ENCODE peak calls at places on chromosome 1, in eight cellular contexts. One of them, this sample, is unnamed.

GRCh38 chr1:56330400-56331026 is 248.8 kb downstream of the PLPP3 start:
- DNase-seq in HFF-Myc: peak
- DNase-seq in heart left ventricle: no peak
- DNase-seq in fibroblast of the aortic adventitia: peak
- DNase-seq in BJ: no peak
- DNase-seq in MM.1S: peak
- DNase-seq in thyroid gland: no peak
- DNase-seq in cardiac muscle cell: peak
- DNase-seq in this sample: peak

GRCh38 chr1:13922440-13922839 is 222.5 kb downstream of the PRDM2 start:
- DNase-seq in HFF-Myc: no peak
- DNase-seq in heart left ventricle: no peak
- DNase-seq in fibroblast of the aortic adventitia: no peak
- DNase-seq in BJ: no peak
- DNase-seq in MM.1S: no peak
- DNase-seq in thyroid gland: no peak
- DNase-seq in cardiac muscle cell: no peak
- DNase-seq in this sample: no peak

GRCh38 chr1:241957692-241958494 is at the start of gene BECN2:
- DNase-seq in HFF-Myc: no peak
- DNase-seq in heart left ventricle: no peak
- DNase-seq in fibroblast of the aortic adventitia: no peak
- DNase-seq in BJ: no peak
- DNase-seq in MM.1S: no peak
- DNase-seq in thyroid gland: no peak
- DNase-seq in cardiac muscle cell: no peak
- DNase-seq in this sample: no peak

GRCh38 chr1:109385417-109385816 is 12.3 kb downstream of the SORT1 start:
- DNase-seq in HFF-Myc: no peak
- DNase-seq in heart left ventricle: peak
- DNase-seq in fibroblast of the aortic adventitia: no peak
- DNase-seq in BJ: no peak
- DNase-seq in MM.1S: no peak
- DNase-seq in thyroid gland: peak
- DNase-seq in cardiac muscle cell: peak
- DNase-seq in this sample: no peak

GRCh38 chr1:150567341-150567716 is 12.1 kb downstream of the MCL1 start:
- DNase-seq in HFF-Myc: no peak
- DNase-seq in heart left ventricle: no peak
- DNase-seq in fibroblast of the aortic adventitia: peak
- DNase-seq in BJ: no peak
- DNase-seq in MM.1S: peak
- DNase-seq in thyroid gland: peak
- DNase-seq in cardiac muscle cell: peak
- DNase-seq in this sample: peak

GRCh38 chr1:215260711-215261110 is 178.2 kb downstream of the KCNK2 start:
- DNase-seq in HFF-Myc: no peak
- DNase-seq in heart left ventricle: no peak
- DNase-seq in fibroblast of the aortic adventitia: no peak
- DNase-seq in BJ: no peak
- DNase-seq in MM.1S: no peak
- DNase-seq in thyroid gland: no peak
- DNase-seq in cardiac muscle cell: no peak
- DNase-seq in this sample: no peak

GRCh38 chr1:202202500-202203168 is 9.0 kb downstream of the LGR6 start:
- DNase-seq in HFF-Myc: no peak
- DNase-seq in heart left ventricle: peak
- DNase-seq in fibroblast of the aortic adventitia: no peak
- DNase-seq in BJ: no peak
- DNase-seq in MM.1S: no peak
- DNase-seq in thyroid gland: no peak
- DNase-seq in cardiac muscle cell: no peak
- DNase-seq in this sample: no peak

GRCh38 chr1:15352122-15352957 is 57.3 kb upstream of the EFHD2 start:
- DNase-seq in HFF-Myc: peak
- DNase-seq in heart left ventricle: no peak
- DNase-seq in fibroblast of the aortic adventitia: peak
- DNase-seq in BJ: no peak
- DNase-seq in MM.1S: no peak
- DNase-seq in thyroid gland: peak
- DNase-seq in cardiac muscle cell: peak
- DNase-seq in this sample: peak

GRCh38 chr1:11535761-11536572 is 57.0 kb downstream of the DISP3 start:
- DNase-seq in HFF-Myc: no peak
- DNase-seq in heart left ventricle: no peak
- DNase-seq in fibroblast of the aortic adventitia: no peak
- DNase-seq in BJ: no peak
- DNase-seq in MM.1S: no peak
- DNase-seq in thyroid gland: no peak
- DNase-seq in cardiac muscle cell: no peak
- DNase-seq in this sample: no peak

GRCh38 chr1:63087966-63088365 is 234.4 kb upstream of the FOXD3 start:
- DNase-seq in HFF-Myc: no peak
- DNase-seq in heart left ventricle: no peak
- DNase-seq in fibroblast of the aortic adventitia: no peak
- DNase-seq in BJ: no peak
- DNase-seq in MM.1S: no peak
- DNase-seq in thyroid gland: no peak
- DNase-seq in cardiac muscle cell: no peak
- DNase-seq in this sample: no peak

GRCh38 chr1:237879195-237879594 is 11.5 kb downstream of the ZP4 start:
- DNase-seq in HFF-Myc: no peak
- DNase-seq in heart left ventricle: no peak
- DNase-seq in fibroblast of the aortic adventitia: no peak
- DNase-seq in BJ: no peak
- DNase-seq in MM.1S: no peak
- DNase-seq in thyroid gland: no peak
- DNase-seq in cardiac muscle cell: no peak
- DNase-seq in this sample: no peak

GRCh38 chr1:53258216-53258615 is 19.9 kb upstream of the MAGOH start:
- DNase-seq in HFF-Myc: no peak
- DNase-seq in heart left ventricle: no peak
- DNase-seq in fibroblast of the aortic adventitia: no peak
- DNase-seq in BJ: no peak
- DNase-seq in MM.1S: no peak
- DNase-seq in thyroid gland: no peak
- DNase-seq in cardiac muscle cell: no peak
- DNase-seq in this sample: no peak

GRCh38 chr1:48025076-48025475 is 27.9 kb upstream of the TRABD2B start:
- DNase-seq in HFF-Myc: no peak
- DNase-seq in heart left ventricle: no peak
- DNase-seq in fibroblast of the aortic adventitia: no peak
- DNase-seq in BJ: no peak
- DNase-seq in MM.1S: no peak
- DNase-seq in thyroid gland: no peak
- DNase-seq in cardiac muscle cell: no peak
- DNase-seq in this sample: no peak

GRCh38 chr1:168726311-168726710 is 2.7 kb downstream of the DPT start:
- DNase-seq in HFF-Myc: no peak
- DNase-seq in heart left ventricle: no peak
- DNase-seq in fibroblast of the aortic adventitia: no peak
- DNase-seq in BJ: no peak
- DNase-seq in MM.1S: no peak
- DNase-seq in thyroid gland: no peak
- DNase-seq in cardiac muscle cell: no peak
- DNase-seq in this sample: no peak

GRCh38 chr1:115218034-115218405 is 120.0 kb downstream of the NGF start:
- DNase-seq in HFF-Myc: no peak
- DNase-seq in heart left ventricle: no peak
- DNase-seq in fibroblast of the aortic adventitia: no peak
- DNase-seq in BJ: no peak
- DNase-seq in MM.1S: no peak
- DNase-seq in thyroid gland: no peak
- DNase-seq in cardiac muscle cell: no peak
- DNase-seq in this sample: no peak

GRCh38 chr1:247576514-247576913 is 11.6 kb upstream of the OR2G2 start:
- DNase-seq in HFF-Myc: no peak
- DNase-seq in heart left ventricle: no peak
- DNase-seq in fibroblast of the aortic adventitia: no peak
- DNase-seq in BJ: no peak
- DNase-seq in MM.1S: peak
- DNase-seq in thyroid gland: no peak
- DNase-seq in cardiac muscle cell: no peak
- DNase-seq in this sample: peak
- TF ChIP-seq CTCF in HFF-Myc: no peak
- TF ChIP-seq CTCF in heart left ventricle: no peak
- TF ChIP-seq CTCF in fibroblast of the aortic adventitia: no peak
- TF ChIP-seq CTCF in BJ: no peak
- TF ChIP-seq CTCF in MM.1S: peak
- TF ChIP-seq CTCF in thyroid gland: no peak
- TF ChIP-seq CTCF in cardiac muscle cell: peak
- TF ChIP-seq CTCF in this sample: peak

DNA sequence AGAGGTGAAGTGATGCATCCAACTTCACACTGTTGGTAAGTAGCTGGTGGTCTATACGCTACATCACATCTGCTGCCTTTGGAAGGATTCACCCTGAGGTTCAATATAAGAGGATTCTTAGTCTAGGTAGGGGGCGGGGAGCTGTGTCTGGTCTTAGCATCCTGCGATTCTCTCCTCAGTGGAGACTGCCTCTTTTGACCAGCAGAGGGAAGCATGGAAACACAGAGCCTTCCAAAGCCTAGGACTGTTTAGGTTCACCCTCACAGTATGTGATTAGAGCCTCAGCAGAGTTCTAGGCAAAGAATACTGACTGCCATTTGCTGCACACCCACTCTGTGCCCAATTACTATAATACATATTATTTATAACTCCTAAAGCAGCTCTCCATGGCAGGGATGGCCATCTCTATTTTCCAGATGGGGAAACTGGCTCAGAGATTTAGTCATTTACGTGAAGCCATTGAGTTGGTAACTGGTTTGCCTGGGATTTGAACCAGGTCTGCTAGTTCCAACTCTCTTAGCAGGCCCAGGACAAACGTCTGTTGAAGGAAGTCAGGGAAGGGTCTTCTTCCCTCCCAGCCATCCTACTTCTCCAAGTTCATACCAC is 28.9 kb upstream of the EFCAB14 start:
- DNase-seq in HFF-Myc: peak
- DNase-seq in heart left ventricle: peak
- DNase-seq in fibroblast of the aortic adventitia: peak
- DNase-seq in BJ: no peak
- DNase-seq in MM.1S: peak
- DNase-seq in thyroid gland: peak
- DNase-seq in cardiac muscle cell: peak
- DNase-seq in this sample: peak
- H3K4me3 ChIP-seq in HFF-Myc: no peak
- H3K4me3 ChIP-seq in heart left ventricle: no peak
- H3K4me3 ChIP-seq in fibroblast of the aortic adventitia: no peak
- H3K4me3 ChIP-seq in BJ: no peak
- H3K4me3 ChIP-seq in MM.1S: no peak
- H3K4me3 ChIP-seq in thyroid gland: no peak
- H3K4me3 ChIP-seq in cardiac muscle cell: no peak
- H3K4me3 ChIP-seq in this sample: no peak

GRCh38 chr1:229025576-229025975 is 245.3 kb upstream of the RAB4A start:
- DNase-seq in HFF-Myc: no peak
- DNase-seq in heart left ventricle: no peak
- DNase-seq in fibroblast of the aortic adventitia: no peak
- DNase-seq in BJ: no peak
- DNase-seq in MM.1S: no peak
- DNase-seq in thyroid gland: no peak
- DNase-seq in cardiac muscle cell: no peak
- DNase-seq in this sample: no peak
- TF ChIP-seq CTCF in HFF-Myc: no peak
- TF ChIP-seq CTCF in heart left ventricle: no peak
- TF ChIP-seq CTCF in fibroblast of the aortic adventitia: no peak
- TF ChIP-seq CTCF in BJ: no peak
- TF ChIP-seq CTCF in MM.1S: no peak
- TF ChIP-seq CTCF in thyroid gland: no peak
- TF ChIP-seq CTCF in cardiac muscle cell: no peak
- TF ChIP-seq CTCF in this sample: no peak

DNA sequence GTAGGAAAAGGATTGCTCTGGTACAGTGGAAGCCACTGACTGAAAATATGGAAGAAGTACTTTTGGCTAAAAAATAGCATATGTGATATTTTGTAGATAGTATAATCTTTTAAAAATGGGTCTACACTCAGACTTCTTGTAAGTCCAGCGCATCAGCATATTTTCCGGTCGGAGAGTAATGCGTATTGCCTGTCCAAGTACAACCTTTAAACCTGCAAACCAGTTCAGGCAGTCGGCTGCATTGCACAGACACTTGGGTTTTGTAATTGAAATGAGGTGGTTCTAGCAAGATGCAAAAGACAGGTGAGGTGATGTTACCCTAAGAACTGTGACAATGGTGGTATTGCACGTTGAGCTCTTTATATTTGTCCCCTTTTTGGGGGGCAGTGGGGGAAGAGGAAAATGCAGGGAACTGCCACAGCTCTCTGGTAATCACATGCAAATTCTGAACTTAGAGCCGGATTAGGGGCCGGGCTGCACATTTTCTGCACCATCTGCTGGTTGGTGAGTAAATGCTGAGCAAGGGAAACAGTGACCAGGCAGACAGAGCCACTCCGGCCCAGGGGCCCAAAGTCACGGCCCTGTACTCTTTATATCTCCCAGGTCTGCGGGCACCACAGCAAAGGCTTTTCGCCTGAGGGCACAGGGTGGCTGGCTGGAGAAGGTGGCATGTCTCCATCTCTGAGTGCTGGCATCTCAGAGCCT is 2.3 kb downstream of the GPR137B start:
- DNase-seq in HFF-Myc: no peak
- DNase-seq in heart left ventricle: peak
- DNase-seq in fibroblast of the aortic adventitia: no peak
- DNase-seq in BJ: no peak
- DNase-seq in MM.1S: no peak
- DNase-seq in thyroid gland: peak
- DNase-seq in cardiac muscle cell: no peak
- DNase-seq in this sample: no peak
- H3K4me3 ChIP-seq in HFF-Myc: no peak
- H3K4me3 ChIP-seq in heart left ventricle: peak
- H3K4me3 ChIP-seq in fibroblast of the aortic adventitia: no peak
- H3K4me3 ChIP-seq in BJ: no peak
- H3K4me3 ChIP-seq in MM.1S: no peak
- H3K4me3 ChIP-seq in thyroid gland: no peak
- H3K4me3 ChIP-seq in cardiac muscle cell: no peak
- H3K4me3 ChIP-seq in this sample: peak

DNA sequence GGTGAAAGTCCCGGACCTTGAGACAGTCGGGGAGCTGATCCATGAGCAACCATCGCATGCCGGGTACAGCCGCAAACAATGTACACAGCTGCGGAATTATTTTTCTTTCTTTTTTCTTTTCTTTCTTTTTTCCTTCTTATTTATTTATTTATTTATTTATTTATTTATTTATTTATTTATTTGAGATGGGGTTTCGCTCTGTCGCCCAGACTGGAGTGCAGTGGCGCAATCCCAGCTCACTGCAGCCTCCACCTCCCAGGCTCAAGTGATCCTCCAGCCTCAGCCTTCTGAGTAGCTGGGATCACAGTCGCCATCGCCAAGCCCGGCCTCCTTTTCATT is 2.6 kb upstream of the PERM1 start:
- DNase-seq in HFF-Myc: no peak
- DNase-seq in heart left ventricle: no peak
- DNase-seq in fibroblast of the aortic adventitia: no peak
- DNase-seq in BJ: no peak
- DNase-seq in MM.1S: no peak
- DNase-seq in thyroid gland: no peak
- DNase-seq in cardiac muscle cell: no peak
- DNase-seq in this sample: no peak
- TF ChIP-seq CTCF in HFF-Myc: no peak
- TF ChIP-seq CTCF in heart left ventricle: no peak
- TF ChIP-seq CTCF in fibroblast of the aortic adventitia: no peak
- TF ChIP-seq CTCF in BJ: no peak
- TF ChIP-seq CTCF in MM.1S: no peak
- TF ChIP-seq CTCF in thyroid gland: no peak
- TF ChIP-seq CTCF in cardiac muscle cell: no peak
- TF ChIP-seq CTCF in this sample: no peak

GRCh38 chr1:8516793-8517556 is 199.1 kb downstream of the SLC45A1 start:
- DNase-seq in HFF-Myc: peak
- DNase-seq in heart left ventricle: no peak
- DNase-seq in fibroblast of the aortic adventitia: no peak
- DNase-seq in BJ: peak
- DNase-seq in MM.1S: no peak
- DNase-seq in thyroid gland: no peak
- DNase-seq in cardiac muscle cell: no peak
- DNase-seq in this sample: no peak
- H3K4me3 ChIP-seq in HFF-Myc: no peak
- H3K4me3 ChIP-seq in heart left ventricle: no peak
- H3K4me3 ChIP-seq in fibroblast of the aortic adventitia: no peak
- H3K4me3 ChIP-seq in BJ: no peak
- H3K4me3 ChIP-seq in MM.1S: no peak
- H3K4me3 ChIP-seq in thyroid gland: no peak
- H3K4me3 ChIP-seq in cardiac muscle cell: no peak
- H3K4me3 ChIP-seq in this sample: no peak

This sample was measured in GM12865.